ENCODE peak calls at places on chromosomes 13 and 19, in six cellular contexts. U is left kidney; H is fibroblast of the conjunctiva; N is bronchial epithelial cell; Q is stimulated activated CD4-positive, alpha-beta T cell treated with anti-CD3 and anti-CD28 coated beads, TNF-alpha, amount 100 ng/mL, for 1 hour; T is left ventricle myocardium superior. X is an unnamed sample.

GRCh38 chr13:49561064-49561410 is 24.3 kb downstream of the RCBTB1 start:
- DNase-seq in U (peak; percentile 59), H (no peak), N (no peak), Q (no peak), T (peak; percentile 38), X (no peak)

GRCh38 chr19:47003611-47003935 is 16.1 kb upstream of the NPAS1 start:
- DNase-seq in U (peak; percentile 53), H (no peak), N (no peak), Q (no peak), T (no peak), X (no peak)

GRCh38 chr13:86684402-86684801 is 885.2 kb upstream of the SLITRK6 start:
- DNase-seq in U (no peak), H (no peak), N (peak; percentile 2), Q (no peak), T (no peak), X (no peak)

GRCh38 chr13:22461854-22462565 is 718.8 kb upstream of the SGCG start:
- DNase-seq in U (peak; percentile 9), H (no peak), N (no peak), Q (no peak), T (no peak), X (no peak)

GRCh38 chr19:33297401-33298145 is 4.8 kb downstream of the CEBPA start:
- DNase-seq in U (no peak), H (no peak), N (no peak), Q (no peak), T (no peak), X (no peak)

GRCh38 chr13:23378009-23378632 is 55.4 kb downstream of the SACS start:
- DNase-seq in U (peak; percentile 32), H (peak; percentile 95), N (peak; percentile 89), Q (peak; percentile 19), T (no peak), X (peak; percentile 97)

GRCh38 chr13:52695856-52696255 is 43.2 kb downstream of the SUGT1 start:
- DNase-seq in U (no peak), H (no peak), N (peak; percentile 83), Q (no peak), T (no peak), X (no peak)

GRCh38 chr13:72788831-72789230 is 6.9 kb downstream of the PIBF1 start:
- DNase-seq in U (no peak), H (no peak), N (no peak), Q (no peak), T (no peak), X (no peak)

GRCh38 chr19:14576363-14576762 is 4.5 kb upstream of the NDUFB7 start:
- DNase-seq in U (no peak), H (no peak), N (no peak), Q (no peak), T (no peak), X (no peak)

GRCh38 chr13:26255717-26256277 is 1.9 kb downstream of the CDK8 start:
- DNase-seq in U (peak; percentile 37), H (no peak), N (no peak), Q (no peak), T (no peak), X (no peak)

GRCh38 chr19:38714354-38714778 is 29.9 kb downstream of the CAPN12 start:
- DNase-seq in U (no peak), H (no peak), N (no peak), Q (no peak), T (peak; percentile 76), X (no peak)